ENCODE peak calls at places on chromosomes 16 and 17, in six cellular contexts. I is IMR-90, Y is neuronal stem cell, J is H1, G is H9, T is trophoblast cell. B is an unnamed sample.

GRCh38 chr17:42618442-42619150 is 9.1 kb downstream of the TUBG1 start:
- DNase-seq in I (no peak), J (no peak), G (peak), Y (no peak), T (peak), B (peak)

GRCh38 chr16:14399397-14400284 is 230.4 kb downstream of the PARN start:
- DNase-seq in Y (no peak), G (no peak), T (peak), I (peak), J (no peak), B (peak)

GRCh38 chr17:61635913-61636432 is 45.0 kb upstream of the NACA2 start:
- DNase-seq in G (peak), I (peak), Y (peak), T (peak), J (no peak), B (peak)

GRCh38 chr16:27928542-27928941 is 135.0 kb downstream of the GSG1L start:
- DNase-seq in G (no peak), J (no peak), I (no peak), T (no peak), Y (no peak), B (no peak)

GRCh38 chr17:63151981-63152523 is 186.0 kb downstream of the TANC2 start:
- DNase-seq in T (no peak), J (no peak), I (peak), G (no peak), Y (peak), B (peak)

GRCh38 chr17:57927048-57927723 is 28.0 kb downstream of the CUEDC1 start:
- DNase-seq in T (no peak), J (no peak), Y (peak), I (peak), G (no peak), B (no peak)

GRCh38 chr16:1464196-1464893 is 10.5 kb downstream of the CLCN7 start:
- DNase-seq in T (no peak), G (no peak), I (no peak), Y (no peak), J (no peak), B (no peak)

GRCh38 chr16:53007095-53007494 is 45.6 kb downstream of the CHD9NB start:
- DNase-seq in G (peak), T (no peak), Y (no peak), I (no peak), J (no peak), B (no peak)

GRCh38 chr16:79658301-79659001 is 57.9 kb upstream of the MAF start:
- DNase-seq in Y (no peak), I (peak), J (no peak), T (peak), G (no peak), B (peak)

GRCh38 chr16:89811321-89811720 is 5.1 kb downstream of the FANCA start:
- DNase-seq in T (peak), J (no peak), Y (no peak), I (no peak), G (no peak), B (no peak)

GRCh38 chr17:73309727-73310555 is 1.9 kb downstream of the CDC42EP4 start:
- DNase-seq in T (no peak), J (no peak), Y (peak), I (no peak), G (no peak), B (peak)

GRCh38 chr16:78844682-78845081 is 745.2 kb downstream of the WWOX start:
- DNase-seq in G (no peak), T (no peak), I (no peak), Y (peak), J (no peak), B (no peak)

GRCh38 chr16:22424161-22424937 is 49.9 kb upstream of the CDR2 start:
- DNase-seq in J (no peak), T (no peak), G (no peak), I (no peak), Y (no peak), B (no peak)

GRCh38 chr17:39791296-39791992 is 53.7 kb downstream of the GRB7 start:
- DNase-seq in G (no peak), I (no peak), J (no peak), Y (peak), T (peak), B (no peak)

GRCh38 chr16:89544113-89544512 is 16.4 kb upstream of the RPL13 start:
- DNase-seq in G (no peak), I (no peak), J (no peak), Y (no peak), T (no peak), B (no peak)

GRCh38 chr17:1179635-1180433 is at the start of gene ABR:
- DNase-seq in J (no peak), G (peak), Y (peak), I (peak), T (peak), B (peak)

GRCh38 chr17:36731806-36732205 is 130.4 kb downstream of the MRM1 start:
- DNase-seq in I (no peak), Y (peak), J (peak), G (peak), T (no peak), B (no peak)

GRCh38 chr17:71251936-71252335 is 868.9 kb upstream of the SOX9 start:
- DNase-seq in I (no peak), Y (no peak), G (no peak), T (no peak), J (no peak), B (no peak)

GRCh38 chr16:66367968-66368891 is 1.7 kb downstream of the CDH5 start:
- DNase-seq in J (no peak), T (no peak), G (peak), Y (no peak), I (no peak), B (no peak)

GRCh38 chr17:49439305-49439672 is 24.6 kb upstream of the PHB1 start:
- DNase-seq in I (no peak), T (no peak), G (no peak), Y (no peak), J (no peak), B (no peak)

GRCh38 chr17:49437696-49438438 is 23.2 kb upstream of the PHB1 start:
- DNase-seq in T (no peak), Y (no peak), I (no peak), J (no peak), G (peak), B (no peak)

GRCh38 chr17:49439673-49440571 is 25.2 kb upstream of the PHB1 start:
- DNase-seq in G (peak), T (no peak), I (peak), Y (no peak), J (no peak), B (no peak)

GRCh38 chr17:49438885-49439284 is 24.2 kb upstream of the PHB1 start:
- DNase-seq in G (peak), J (no peak), I (no peak), T (no peak), Y (no peak), B (no peak)

DNA sequence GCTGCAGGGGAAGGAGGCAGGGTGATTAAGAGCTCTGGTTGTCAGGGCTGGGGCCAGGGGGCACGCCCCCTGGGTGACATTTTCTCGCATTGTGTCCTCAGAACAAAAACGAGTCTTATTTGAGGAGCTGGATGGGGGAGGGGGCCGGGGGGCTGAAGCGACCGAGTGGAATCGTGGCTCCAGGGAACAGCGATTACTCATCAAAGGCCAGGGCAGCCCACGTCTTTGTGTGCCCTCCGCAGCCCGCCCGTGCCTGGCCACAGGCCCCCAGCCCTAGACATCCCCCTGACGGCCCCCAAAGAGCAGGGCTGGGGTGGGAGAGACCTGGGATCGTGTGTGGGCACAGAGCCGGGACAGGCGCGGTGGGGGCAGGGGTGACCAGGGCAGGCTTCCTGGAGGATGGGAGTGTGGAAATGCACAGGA is 23.8 kb upstream of the PHB1 start:
- DNase-seq in T (no peak), Y (peak), I (no peak), G (peak), J (no peak), B (peak)
- H2AFZ ChIP-seq in T (no peak), Y (peak), I (peak), G (no peak), J (peak), B (no peak)

DNA sequence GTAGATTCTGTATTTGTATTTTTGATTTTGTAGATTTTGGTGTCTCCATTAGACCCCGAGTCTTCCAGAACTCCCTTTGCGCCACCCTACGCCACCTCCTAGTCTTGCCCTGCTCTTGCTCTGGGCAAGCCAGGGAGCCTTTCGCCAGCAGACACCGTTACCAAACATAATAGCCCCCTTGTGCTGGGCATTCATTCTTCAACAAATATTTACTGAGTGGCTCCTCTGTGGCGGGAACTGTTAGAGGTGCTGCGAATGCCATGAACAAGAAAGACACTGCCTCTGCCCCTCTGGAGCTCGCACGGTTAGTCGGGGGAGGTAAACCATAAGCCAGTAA is 841 bp upstream of the GPT2 start:
- DNase-seq in Y (no peak), T (no peak), J (no peak), G (no peak), I (no peak), B (no peak)
- H2AK5ac ChIP-seq in Y (no peak), T (no peak), J (peak), G (no peak), I (peak), B (no peak)

GRCh38 chr17:51258756-51259573 is 884 bp downstream of the MBTD1 start:
- DNase-seq in J (no peak), I (no peak), T (peak), Y (no peak), G (peak), B (peak)
- H3K18ac ChIP-seq in J (peak), I (no peak), T (no peak), Y (peak), G (peak), B (no peak)

DNA sequence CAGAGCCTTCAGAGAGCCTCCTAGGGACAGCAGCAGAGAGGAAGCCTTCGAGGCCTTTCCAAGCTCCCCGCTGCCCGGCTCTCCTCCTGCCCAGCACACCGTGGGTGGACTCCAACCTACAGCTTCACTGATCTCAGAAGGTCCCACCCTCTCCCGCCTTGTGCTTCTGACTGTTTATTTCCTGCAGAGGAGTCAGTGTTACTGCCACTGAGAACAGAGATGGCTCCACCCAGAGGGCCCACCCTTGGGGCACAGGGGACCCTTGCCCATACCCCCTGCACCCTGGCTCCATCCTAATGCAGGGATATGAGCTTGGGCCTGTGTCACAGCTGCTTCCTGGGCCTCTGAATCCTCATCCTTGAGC is 52.8 kb upstream of the TOB1 start:
- DNase-seq in T (no peak), I (peak), J (no peak), G (no peak), Y (no peak), B (peak)
- H2AFZ ChIP-seq in T (no peak), I (peak), J (no peak), G (no peak), Y (peak), B (no peak)

DNA sequence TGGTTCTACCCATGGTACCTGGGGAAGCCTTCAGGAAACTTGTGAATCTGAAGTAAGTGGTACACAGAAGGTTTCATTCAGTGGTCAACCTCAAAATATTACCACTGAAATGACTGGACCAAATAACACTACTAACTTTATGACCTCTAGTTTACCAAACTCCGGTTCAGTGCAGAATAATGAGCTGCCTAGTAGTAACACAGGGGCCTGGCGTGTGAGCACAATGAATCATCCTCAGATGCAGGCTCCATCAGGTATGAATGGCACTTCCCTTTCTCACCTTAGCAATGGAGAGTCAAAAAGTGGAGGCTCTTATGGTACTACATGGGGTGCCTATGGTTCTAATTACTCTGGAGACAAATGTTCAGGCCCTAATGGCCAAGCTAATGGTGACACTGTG is 55.9 kb upstream of the SLC5A11 start:
- DNase-seq in G (no peak), T (peak), I (no peak), J (no peak), Y (no peak), B (no peak)
- H2AK5ac ChIP-seq in G (no peak), T (no peak), I (no peak), J (no peak), Y (no peak), B (no peak)

GRCh38 chr17:46108550-46109110 is 84.6 kb downstream of the KANSL1 start:
- DNase-seq in I (no peak), J (no peak), G (no peak), Y (no peak), T (peak), B (no peak)
- H3K18ac ChIP-seq in I (no peak), J (no peak), G (no peak), Y (no peak), T (no peak), B (no peak)

GRCh38 chr17:64240261-64240740 is 22.8 kb downstream of the TEX2 start:
- DNase-seq in G (no peak), Y (no peak), J (no peak), T (peak), I (peak), B (peak)

GRCh38 chr17:64244165-64244564 is 18.9 kb downstream of the TEX2 start:
- DNase-seq in I (peak), G (no peak), T (peak), Y (no peak), J (no peak), B (peak)

GRCh38 chr17:64243340-64243739 is 19.7 kb downstream of the TEX2 start:
- DNase-seq in G (no peak), I (no peak), T (peak), Y (no peak), J (no peak), B (no peak)

GRCh38 chr17:64242633-64243032 is 20.4 kb downstream of the TEX2 start:
- DNase-seq in G (no peak), T (peak), J (no peak), Y (no peak), I (no peak), B (no peak)

DNA sequence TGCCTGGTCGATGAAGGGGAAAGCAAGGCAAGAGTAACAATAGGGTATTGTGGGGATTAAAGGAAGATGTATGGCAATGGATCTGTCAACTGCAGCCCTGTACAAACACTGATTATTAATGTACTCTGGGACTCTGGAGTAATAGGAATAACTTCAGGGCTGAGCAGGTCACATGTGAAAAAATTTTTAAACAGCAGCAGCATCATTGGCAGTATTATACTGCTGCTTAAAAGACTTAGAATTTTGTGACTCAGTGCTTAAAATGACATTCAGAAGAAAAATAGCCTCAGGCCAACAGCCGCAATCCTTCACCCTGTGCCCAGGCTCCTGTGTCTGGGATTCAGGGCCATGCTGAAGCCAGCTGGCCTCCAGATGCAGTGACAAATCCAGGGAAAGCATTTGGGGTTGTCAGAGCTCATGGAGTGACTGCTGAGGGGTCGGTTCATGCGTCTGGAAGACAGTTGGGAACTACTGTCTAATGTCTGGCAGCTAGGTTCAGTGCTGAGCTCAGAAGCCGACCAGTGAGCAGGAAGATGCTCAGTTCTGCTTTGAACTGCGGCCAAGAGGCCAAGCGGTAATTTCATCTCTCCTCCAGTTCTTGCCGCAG is 22.2 kb downstream of the TEX2 start:
- DNase-seq in G (no peak), J (no peak), I (peak), T (peak), Y (no peak), B (peak)
- H2AFZ ChIP-seq in G (no peak), J (no peak), I (peak), T (no peak), Y (no peak), B (no peak)

GRCh38 chr17:14756469-14756868 is 455.6 kb downstream of the HS3ST3B1 start:
- DNase-seq in I (no peak), Y (no peak), J (no peak), T (no peak), G (no peak), B (no peak)

GRCh38 chr17:14762736-14763479 is 462.0 kb downstream of the HS3ST3B1 start:
- DNase-seq in Y (no peak), I (no peak), G (no peak), J (no peak), T (peak), B (peak)

GRCh38 chr17:14760719-14761425 is 460.0 kb downstream of the HS3ST3B1 start:
- DNase-seq in T (peak), G (no peak), J (no peak), I (no peak), Y (no peak), B (peak)

GRCh38 chr17:14759325-14759724 is 458.4 kb downstream of the HS3ST3B1 start:
- DNase-seq in I (no peak), G (no peak), T (no peak), Y (no peak), J (no peak), B (no peak)

DNA sequence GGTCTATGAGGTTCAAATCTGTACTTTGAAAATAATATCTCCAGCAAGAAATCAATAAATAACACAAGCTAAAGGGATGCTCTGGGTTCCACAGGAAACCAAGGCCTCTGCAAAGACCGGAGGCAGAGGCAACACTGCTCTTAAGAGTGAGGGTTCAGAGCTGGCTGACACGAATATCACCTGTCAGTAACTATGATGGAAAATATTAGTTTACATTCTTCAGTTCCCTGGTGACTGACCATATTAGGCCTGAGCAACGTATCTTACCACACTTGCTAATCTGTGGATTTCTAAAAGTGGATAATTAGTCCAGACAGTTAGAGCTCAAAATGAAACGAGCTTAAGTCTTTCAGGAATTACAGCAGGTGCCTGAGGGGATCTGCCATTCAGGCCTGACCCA is 459.3 kb downstream of the HS3ST3B1 start:
- DNase-seq in G (no peak), I (no peak), T (peak), J (no peak), Y (no peak), B (no peak)
- H2AK5ac ChIP-seq in G (no peak), I (no peak), T (no peak), J (no peak), Y (no peak), B (peak)

GRCh38 chr16:48479319-48479718 is 94.1 kb upstream of the SIAH1 start:
- DNase-seq in Y (no peak), T (no peak), I (no peak), J (no peak), G (no peak), B (no peak)

GRCh38 chr16:48479955-48480354 is 94.7 kb upstream of the SIAH1 start:
- DNase-seq in G (no peak), Y (no peak), J (no peak), I (peak), T (peak), B (peak)

GRCh38 chr16:48481772-48482171 is 96.6 kb upstream of the SIAH1 start:
- DNase-seq in T (no peak), I (no peak), Y (no peak), G (no peak), J (no peak), B (peak)

DNA sequence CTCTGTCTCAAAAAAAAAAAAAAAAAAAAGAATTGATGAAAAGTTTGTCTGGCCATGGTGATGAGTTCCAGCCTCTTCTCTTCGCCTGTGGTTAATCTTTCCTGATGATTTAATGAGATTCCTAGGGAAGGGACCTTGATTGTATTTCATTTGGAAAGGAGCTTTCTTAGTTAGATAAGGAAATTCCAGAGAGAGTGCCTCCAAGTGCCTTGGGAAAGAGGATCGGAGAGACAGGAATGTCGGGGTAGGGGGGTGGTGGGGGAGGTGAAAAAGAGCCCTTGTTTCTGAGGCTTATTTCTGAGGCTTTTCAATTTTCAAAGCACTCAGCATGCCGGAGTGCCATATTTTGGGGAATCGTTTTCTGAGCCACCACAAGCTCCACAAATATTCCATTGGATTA is 93.2 kb upstream of the SIAH1 start:
- DNase-seq in J (no peak), G (no peak), T (no peak), I (no peak), Y (no peak), B (peak)
- H3K18ac ChIP-seq in J (no peak), G (no peak), T (no peak), I (no peak), Y (no peak), B (no peak)